ENCODE peak calls at places on chromosome 13, in seven cellular contexts. One of them, this sample, is unnamed.

GRCh38 chr13:98994896-98995295 is 17.0 kb upstream of the DOCK9 start:
- DNase-seq in mammary epithelial cell: no peak
- DNase-seq in hepatocyte: no peak
- DNase-seq in testis: no peak
- DNase-seq in upper lobe of left lung: no peak
- DNase-seq in IMR-90: no peak
- DNase-seq in Panc1: no peak
- DNase-seq in this sample: no peak

GRCh38 chr13:110536006-110536693 is 25.4 kb downstream of the RAB20 start:
- DNase-seq in hepatocyte: no peak
- DNase-seq in upper lobe of left lung: no peak
- DNase-seq in IMR-90: no peak
- DNase-seq in Panc1: no peak
- DNase-seq in testis: peak; percentile 54
- DNase-seq in mammary epithelial cell: no peak
- DNase-seq in this sample: no peak

GRCh38 chr13:40613192-40613818 is 53.1 kb downstream of the FOXO1 start:
- DNase-seq in IMR-90: no peak
- DNase-seq in Panc1: no peak
- DNase-seq in testis: no peak
- DNase-seq in upper lobe of left lung: no peak
- DNase-seq in mammary epithelial cell: no peak
- DNase-seq in hepatocyte: no peak
- DNase-seq in this sample: no peak

GRCh38 chr13:60836821-60837220 is 439.8 kb downstream of the TDRD3 start:
- DNase-seq in testis: no peak
- DNase-seq in hepatocyte: no peak
- DNase-seq in Panc1: no peak
- DNase-seq in IMR-90: no peak
- DNase-seq in mammary epithelial cell: no peak
- DNase-seq in upper lobe of left lung: no peak
- DNase-seq in this sample: no peak

GRCh38 chr13:31790992-31791391 is 51.7 kb downstream of the RXFP2 start:
- DNase-seq in Panc1: no peak
- DNase-seq in hepatocyte: no peak
- DNase-seq in IMR-90: peak; percentile 17
- DNase-seq in testis: no peak
- DNase-seq in mammary epithelial cell: no peak
- DNase-seq in upper lobe of left lung: no peak
- DNase-seq in this sample: peak; percentile 18

GRCh38 chr13:111119966-111120365 is 4.9 kb downstream of the ARHGEF7 start:
- DNase-seq in hepatocyte: no peak
- DNase-seq in Panc1: no peak
- DNase-seq in mammary epithelial cell: no peak
- DNase-seq in IMR-90: peak; percentile 34
- DNase-seq in testis: no peak
- DNase-seq in upper lobe of left lung: no peak
- DNase-seq in this sample: peak; percentile 45

GRCh38 chr13:77860621-77861020 is 58.0 kb downstream of the EDNRB start:
- DNase-seq in testis: no peak
- DNase-seq in IMR-90: peak; percentile 93
- DNase-seq in Panc1: no peak
- DNase-seq in hepatocyte: no peak
- DNase-seq in mammary epithelial cell: no peak
- DNase-seq in upper lobe of left lung: no peak
- DNase-seq in this sample: peak; percentile 21

GRCh38 chr13:61078976-61079770 is 336.5 kb downstream of the PCDH20 start:
- DNase-seq in mammary epithelial cell: no peak
- DNase-seq in Panc1: no peak
- DNase-seq in IMR-90: no peak
- DNase-seq in testis: no peak
- DNase-seq in upper lobe of left lung: no peak
- DNase-seq in hepatocyte: no peak
- DNase-seq in this sample: no peak

GRCh38 chr13:54241719-54242118 is 1213.1 kb downstream of the OLFM4 start:
- DNase-seq in Panc1: no peak
- DNase-seq in hepatocyte: peak; percentile 37
- DNase-seq in mammary epithelial cell: no peak
- DNase-seq in testis: no peak
- DNase-seq in upper lobe of left lung: no peak
- DNase-seq in IMR-90: no peak
- DNase-seq in this sample: no peak

DNA sequence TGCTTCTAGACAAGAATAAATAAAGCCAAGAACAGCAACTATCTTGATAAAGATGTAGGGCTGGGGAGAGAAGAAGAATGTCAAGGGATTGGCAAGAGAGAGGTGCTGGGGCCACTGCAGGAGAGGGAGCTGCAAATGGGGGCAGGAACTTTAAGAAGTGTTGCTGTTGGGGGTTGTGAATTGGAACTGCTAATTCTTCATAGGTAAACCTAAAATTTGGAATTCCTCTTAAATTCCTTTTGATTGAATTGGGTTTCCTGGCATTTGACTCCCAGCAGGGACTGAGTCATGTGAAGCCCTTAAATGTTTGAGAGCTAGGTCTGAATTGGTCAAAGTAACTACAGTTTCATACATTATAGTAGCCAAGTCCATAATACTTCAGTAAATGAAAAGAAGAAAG is 305.6 kb upstream of the TMTC4 start:
- DNase-seq in mammary epithelial cell: no peak
- DNase-seq in upper lobe of left lung: no peak
- DNase-seq in IMR-90: no peak
- DNase-seq in testis: no peak
- DNase-seq in Panc1: no peak
- DNase-seq in hepatocyte: no peak
- DNase-seq in this sample: peak; percentile 4
- H3K36me3 ChIP-seq in mammary epithelial cell: no peaks in the 10 kb centered on the region
- H3K36me3 ChIP-seq in upper lobe of left lung: no peaks in the 10 kb centered on the region
- H3K36me3 ChIP-seq in IMR-90: no peaks in the 10 kb centered on the region
- H3K36me3 ChIP-seq in testis: no peaks in the 10 kb centered on the region
- H3K36me3 ChIP-seq in Panc1: no peaks in the 10 kb centered on the region
- H3K36me3 ChIP-seq in hepatocyte: no peaks in the 10 kb centered on the region
- H3K36me3 ChIP-seq in this sample: no peaks in the 10 kb centered on the region

DNA sequence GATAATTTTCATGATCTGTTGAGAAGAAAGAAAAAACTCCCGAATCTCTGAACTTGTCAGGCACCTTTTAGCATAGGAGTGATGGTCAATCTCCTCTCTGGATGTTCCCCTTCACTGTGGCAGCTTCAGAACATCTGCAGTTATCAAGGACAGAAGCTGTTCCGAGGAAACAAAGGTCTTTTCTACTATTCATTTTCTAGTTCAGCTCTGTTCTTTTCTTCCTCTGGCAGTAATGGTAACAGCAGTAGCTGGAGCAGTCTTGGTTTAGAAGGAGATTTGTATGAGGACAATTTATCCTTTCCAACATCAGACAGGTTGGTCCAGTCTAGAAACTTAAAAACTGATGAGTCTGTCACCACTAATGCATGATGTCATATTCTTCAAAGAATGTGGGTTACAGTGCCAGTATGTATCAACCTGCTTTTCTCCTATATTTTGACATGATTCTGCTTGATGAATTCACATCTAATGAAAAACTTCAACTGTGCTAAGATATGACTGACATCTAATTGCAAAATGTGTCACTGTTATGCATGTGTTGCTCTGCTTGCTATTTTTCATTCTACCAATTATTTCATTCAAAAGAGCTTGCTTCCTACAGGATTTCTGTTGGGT is 41.0 kb downstream of the AKAP11 start:
- DNase-seq in mammary epithelial cell: peak; percentile 13
- DNase-seq in hepatocyte: no peak
- DNase-seq in IMR-90: no peak
- DNase-seq in testis: no peak
- DNase-seq in Panc1: no peak
- DNase-seq in upper lobe of left lung: no peak
- DNase-seq in this sample: no peak
- H3K36me3 ChIP-seq in mammary epithelial cell: peaks cover 13% of the 10 kb centered on the region
- H3K36me3 ChIP-seq in hepatocyte: no peaks in the 10 kb centered on the region
- H3K36me3 ChIP-seq in IMR-90: peaks cover 9% of the 10 kb centered on the region
- H3K36me3 ChIP-seq in testis: no peaks in the 10 kb centered on the region
- H3K36me3 ChIP-seq in Panc1: no peaks in the 10 kb centered on the region
- H3K36me3 ChIP-seq in upper lobe of left lung: peaks cover 49% of the 10 kb centered on the region
- H3K36me3 ChIP-seq in this sample: peaks cover 33% of the 10 kb centered on the region

DNA sequence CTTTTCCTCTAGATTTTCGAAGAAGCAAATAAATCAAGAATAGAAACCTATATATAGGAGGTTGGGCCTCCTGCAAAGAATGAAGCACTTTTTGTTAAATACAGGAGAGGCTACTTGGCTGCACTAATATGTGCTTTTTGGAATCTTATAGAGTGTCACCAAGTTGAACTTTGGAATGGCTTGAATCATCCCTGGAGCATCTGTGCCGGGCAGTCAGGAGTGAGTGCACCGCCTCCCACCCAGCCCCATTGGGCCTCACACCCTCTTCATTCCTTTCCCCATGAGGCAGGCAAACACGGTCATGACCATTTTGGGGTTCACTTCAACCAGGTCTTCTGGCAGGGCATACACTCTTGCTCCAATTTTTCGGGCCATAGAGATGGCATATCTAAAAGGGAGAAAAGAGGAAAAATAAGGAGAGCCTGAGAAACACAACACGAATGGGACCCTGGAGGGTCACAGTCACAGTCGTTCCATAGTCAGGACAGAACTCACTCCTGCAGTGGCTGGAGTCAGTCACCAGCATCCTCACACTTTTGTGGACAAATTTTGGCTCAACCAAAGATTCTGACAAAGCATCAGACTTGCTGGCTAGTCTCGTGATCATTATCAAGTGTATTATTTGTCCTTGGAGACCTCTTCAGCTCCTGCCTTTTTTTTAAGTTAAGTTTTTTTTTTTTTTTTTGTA is 22.6 kb upstream of the CPB2 start:
- DNase-seq in Panc1: no peak
- DNase-seq in IMR-90: no peak
- DNase-seq in mammary epithelial cell: no peak
- DNase-seq in hepatocyte: no peak
- DNase-seq in testis: no peak
- DNase-seq in upper lobe of left lung: no peak
- DNase-seq in this sample: no peak
- H3K36me3 ChIP-seq in Panc1: no peaks in the 10 kb centered on the region
- H3K36me3 ChIP-seq in IMR-90: no peaks in the 10 kb centered on the region
- H3K36me3 ChIP-seq in mammary epithelial cell: no peaks in the 10 kb centered on the region
- H3K36me3 ChIP-seq in hepatocyte: no peaks in the 10 kb centered on the region
- H3K36me3 ChIP-seq in testis: no peaks in the 10 kb centered on the region
- H3K36me3 ChIP-seq in upper lobe of left lung: peaks cover 12% of the 10 kb centered on the region
- H3K36me3 ChIP-seq in this sample: peaks cover 12% of the 10 kb centered on the region

GRCh38 chr13:94586371-94586770 is 9.6 kb downstream of the TGDS start:
- DNase-seq in hepatocyte: no peak
- DNase-seq in IMR-90: no peak
- DNase-seq in upper lobe of left lung: no peak
- DNase-seq in mammary epithelial cell: no peak
- DNase-seq in Panc1: no peak
- DNase-seq in testis: no peak
- DNase-seq in this sample: no peak

GRCh38 chr13:94585543-94586101 is 10.3 kb downstream of the TGDS start:
- DNase-seq in upper lobe of left lung: no peak
- DNase-seq in mammary epithelial cell: no peak
- DNase-seq in testis: no peak
- DNase-seq in hepatocyte: no peak
- DNase-seq in Panc1: no peak
- DNase-seq in IMR-90: no peak
- DNase-seq in this sample: no peak

GRCh38 chr13:94583926-94584325 is 12.0 kb downstream of the TGDS start:
- DNase-seq in hepatocyte: no peak
- DNase-seq in IMR-90: no peak
- DNase-seq in testis: no peak
- DNase-seq in Panc1: no peak
- DNase-seq in upper lobe of left lung: no peak
- DNase-seq in mammary epithelial cell: no peak
- DNase-seq in this sample: no peak

GRCh38 chr13:94590744-94591143 is 5.2 kb downstream of the TGDS start:
- DNase-seq in testis: no peak
- DNase-seq in hepatocyte: no peak
- DNase-seq in upper lobe of left lung: no peak
- DNase-seq in mammary epithelial cell: no peak
- DNase-seq in Panc1: no peak
- DNase-seq in IMR-90: no peak
- DNase-seq in this sample: no peak

DNA sequence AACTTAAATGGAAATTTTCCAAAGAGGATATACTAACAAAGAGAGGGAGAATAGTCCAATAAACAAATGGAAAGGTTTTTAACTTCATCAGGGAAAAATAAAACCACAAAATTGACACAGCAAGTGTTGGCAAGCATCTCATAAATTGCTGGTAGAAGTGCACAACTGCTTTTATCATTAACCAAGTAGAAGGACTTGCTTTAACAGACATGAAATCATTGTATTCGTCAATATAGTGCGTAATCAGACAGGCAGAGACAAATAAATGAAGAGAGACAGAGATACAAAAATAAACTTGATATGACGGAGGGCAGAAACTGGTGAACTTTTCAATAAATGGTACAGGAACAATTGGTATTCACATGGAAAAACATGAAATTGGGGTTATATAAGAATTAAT is 7.4 kb downstream of the TGDS start:
- DNase-seq in upper lobe of left lung: no peak
- DNase-seq in hepatocyte: no peak
- DNase-seq in mammary epithelial cell: no peak
- DNase-seq in IMR-90: no peak
- DNase-seq in Panc1: no peak
- DNase-seq in testis: no peak
- DNase-seq in this sample: no peak
- H3K36me3 ChIP-seq in upper lobe of left lung: peaks cover 37% of the 10 kb centered on the region
- H3K36me3 ChIP-seq in hepatocyte: peaks cover 5% of the 10 kb centered on the region
- H3K36me3 ChIP-seq in mammary epithelial cell: peaks cover 29% of the 10 kb centered on the region
- H3K36me3 ChIP-seq in IMR-90: peaks cover 12% of the 10 kb centered on the region
- H3K36me3 ChIP-seq in Panc1: peaks cover 3% of the 10 kb centered on the region
- H3K36me3 ChIP-seq in testis: no peaks in the 10 kb centered on the region
- H3K36me3 ChIP-seq in this sample: peaks cover 31% of the 10 kb centered on the region

GRCh38 chr13:36992362-36992761 is 6.8 kb downstream of the ALG5 start:
- DNase-seq in upper lobe of left lung: no peak
- DNase-seq in mammary epithelial cell: no peak
- DNase-seq in testis: no peak
- DNase-seq in hepatocyte: no peak
- DNase-seq in Panc1: no peak
- DNase-seq in IMR-90: peak; percentile 22
- DNase-seq in this sample: no peak

GRCh38 chr13:36981156-36981743 is 17.9 kb downstream of the ALG5 start:
- DNase-seq in upper lobe of left lung: no peak
- DNase-seq in IMR-90: peak; percentile 79
- DNase-seq in mammary epithelial cell: peak; percentile 11
- DNase-seq in Panc1: no peak
- DNase-seq in hepatocyte: peak; percentile 55
- DNase-seq in testis: no peak
- DNase-seq in this sample: peak; percentile 40

GRCh38 chr13:36986462-36987240 is 12.5 kb downstream of the ALG5 start:
- DNase-seq in IMR-90: peak; percentile 70
- DNase-seq in mammary epithelial cell: peak; percentile 76
- DNase-seq in hepatocyte: no peak
- DNase-seq in testis: no peak
- DNase-seq in upper lobe of left lung: no peak
- DNase-seq in Panc1: no peak
- DNase-seq in this sample: no peak
- H3K36me3 ChIP-seq in IMR-90: peaks cover 26% of the 10 kb centered on the region
- H3K36me3 ChIP-seq in mammary epithelial cell: peaks cover 46% of the 10 kb centered on the region
- H3K36me3 ChIP-seq in hepatocyte: no peaks in the 10 kb centered on the region
- H3K36me3 ChIP-seq in testis: no peaks in the 10 kb centered on the region
- H3K36me3 ChIP-seq in upper lobe of left lung: peaks cover 98% of the 10 kb centered on the region
- H3K36me3 ChIP-seq in Panc1: peaks cover 30% of the 10 kb centered on the region
- H3K36me3 ChIP-seq in this sample: peaks cover 80% of the 10 kb centered on the region

This sample was measured in SJSA1.